ENCODE peak calls at places on chromosomes 4 and X, in eight cellular contexts. One of them, this sample, is unnamed. For H3K4me1, the result is how much of the 10 kb centered on the place peaks cover.

GRCh38 chrX:111095974-111096870 is at the start of gene PAK3:
- DNase-seq in H1: peak
- DNase-seq in A549: no peak
- DNase-seq in suprapubic skin: peak
- DNase-seq in SK-N-SH: peak
- DNase-seq in stomach: peak
- DNase-seq in tibial nerve: peak
- DNase-seq in sigmoid colon: peak
- DNase-seq in this sample: peak

GRCh38 chrX:15838017-15838416 is 16.6 kb downstream of the AP1S2 start:
- DNase-seq in H1: no peak
- DNase-seq in A549: peak
- DNase-seq in suprapubic skin: no peak
- DNase-seq in SK-N-SH: peak
- DNase-seq in stomach: no peak
- DNase-seq in tibial nerve: no peak
- DNase-seq in sigmoid colon: no peak
- DNase-seq in this sample: no peak

GRCh38 chrX:37921758-37922157 is 74.4 kb upstream of the DYNLT3 start:
- DNase-seq in H1: no peak
- DNase-seq in A549: no peak
- DNase-seq in suprapubic skin: no peak
- DNase-seq in SK-N-SH: no peak
- DNase-seq in stomach: no peak
- DNase-seq in tibial nerve: no peak
- DNase-seq in sigmoid colon: no peak
- DNase-seq in this sample: no peak

GRCh38 chr4:60500860-60501259 is 699.3 kb upstream of the ADGRL3 start:
- DNase-seq in H1: no peak
- DNase-seq in A549: no peak
- DNase-seq in suprapubic skin: no peak
- DNase-seq in SK-N-SH: no peak
- DNase-seq in stomach: no peak
- DNase-seq in tibial nerve: no peak
- DNase-seq in sigmoid colon: no peak
- DNase-seq in this sample: no peak

GRCh38 chr4:181731900-181732299 is 511.3 kb upstream of the TENM3 start:
- DNase-seq in H1: no peak
- DNase-seq in A549: no peak
- DNase-seq in suprapubic skin: no peak
- DNase-seq in SK-N-SH: no peak
- DNase-seq in stomach: no peak
- DNase-seq in tibial nerve: no peak
- DNase-seq in sigmoid colon: no peak
- DNase-seq in this sample: no peak

GRCh38 chrX:97854071-97854470 is 970.4 kb downstream of the RPA4 start:
- DNase-seq in H1: no peak
- DNase-seq in A549: no peak
- DNase-seq in suprapubic skin: no peak
- DNase-seq in SK-N-SH: no peak
- DNase-seq in stomach: no peak
- DNase-seq in tibial nerve: no peak
- DNase-seq in sigmoid colon: no peak
- DNase-seq in this sample: no peak

GRCh38 chr4:46993075-46994006 is at the start of gene GABRA4:
- DNase-seq in H1: peak
- DNase-seq in A549: no peak
- DNase-seq in suprapubic skin: no peak
- DNase-seq in SK-N-SH: no peak
- DNase-seq in stomach: no peak
- DNase-seq in tibial nerve: no peak
- DNase-seq in sigmoid colon: no peak
- DNase-seq in this sample: peak

GRCh38 chr4:111630705-111631104 is 514.5 kb upstream of the FAM241A start:
- DNase-seq in H1: no peak
- DNase-seq in A549: no peak
- DNase-seq in suprapubic skin: no peak
- DNase-seq in SK-N-SH: peak
- DNase-seq in stomach: no peak
- DNase-seq in tibial nerve: no peak
- DNase-seq in sigmoid colon: no peak
- DNase-seq in this sample: no peak

GRCh38 chr4:137124278-137124932 is 407.9 kb downstream of the PCDH18 start:
- DNase-seq in H1: no peak
- DNase-seq in A549: peak
- DNase-seq in suprapubic skin: no peak
- DNase-seq in SK-N-SH: peak
- DNase-seq in stomach: no peak
- DNase-seq in tibial nerve: no peak
- DNase-seq in sigmoid colon: no peak
- DNase-seq in this sample: no peak

GRCh38 chr4:133146574-133147198 is 2.4 kb upstream of the PCDH10 start:
- DNase-seq in H1: peak
- DNase-seq in A549: no peak
- DNase-seq in suprapubic skin: no peak
- DNase-seq in SK-N-SH: peak
- DNase-seq in stomach: no peak
- DNase-seq in tibial nerve: no peak
- DNase-seq in sigmoid colon: peak
- DNase-seq in this sample: peak

GRCh38 chrX:15877380-15877779 is 22.8 kb upstream of the AP1S2 start:
- DNase-seq in H1: no peak
- DNase-seq in A549: no peak
- DNase-seq in suprapubic skin: no peak
- DNase-seq in SK-N-SH: no peak
- DNase-seq in stomach: no peak
- DNase-seq in tibial nerve: no peak
- DNase-seq in sigmoid colon: no peak
- DNase-seq in this sample: no peak

GRCh38 chrX:138191998-138192397 is 519.5 kb downstream of the FGF13 start:
- DNase-seq in H1: peak
- DNase-seq in A549: no peak
- DNase-seq in suprapubic skin: no peak
- DNase-seq in SK-N-SH: peak
- DNase-seq in stomach: no peak
- DNase-seq in tibial nerve: peak
- DNase-seq in sigmoid colon: no peak
- DNase-seq in this sample: no peak

GRCh38 chrX:69162466-69162865 is 2.8 kb downstream of the PJA1 start:
- DNase-seq in H1: no peak
- DNase-seq in A549: no peak
- DNase-seq in suprapubic skin: no peak
- DNase-seq in SK-N-SH: no peak
- DNase-seq in stomach: no peak
- DNase-seq in tibial nerve: no peak
- DNase-seq in sigmoid colon: no peak
- DNase-seq in this sample: no peak

GRCh38 chr4:18524667-18525066 is 503.1 kb upstream of the LCORL start:
- DNase-seq in H1: no peak
- DNase-seq in A549: no peak
- DNase-seq in suprapubic skin: no peak
- DNase-seq in SK-N-SH: no peak
- DNase-seq in stomach: peak
- DNase-seq in tibial nerve: no peak
- DNase-seq in sigmoid colon: no peak
- DNase-seq in this sample: no peak

GRCh38 chrX:12894074-12894691 is 12.2 kb upstream of the TLR8 start:
- DNase-seq in H1: no peak
- DNase-seq in A549: peak
- DNase-seq in suprapubic skin: no peak
- DNase-seq in SK-N-SH: peak
- DNase-seq in stomach: peak
- DNase-seq in tibial nerve: peak
- DNase-seq in sigmoid colon: no peak
- DNase-seq in this sample: no peak

GRCh38 chr4:18439306-18439705 is 417.8 kb upstream of the LCORL start:
- DNase-seq in H1: no peak
- DNase-seq in A549: no peak
- DNase-seq in suprapubic skin: no peak
- DNase-seq in SK-N-SH: no peak
- DNase-seq in stomach: no peak
- DNase-seq in tibial nerve: no peak
- DNase-seq in sigmoid colon: no peak
- DNase-seq in this sample: no peak

GRCh38 chrX:20456971-20457370 is 190.3 kb upstream of the RPS6KA3 start:
- DNase-seq in H1: no peak
- DNase-seq in A549: no peak
- DNase-seq in suprapubic skin: no peak
- DNase-seq in SK-N-SH: no peak
- DNase-seq in stomach: no peak
- DNase-seq in tibial nerve: no peak
- DNase-seq in sigmoid colon: no peak
- DNase-seq in this sample: no peak

GRCh38 chr4:81639248-81639647 is 167.5 kb upstream of the RASGEF1B start:
- DNase-seq in H1: no peak
- DNase-seq in A549: no peak
- DNase-seq in suprapubic skin: no peak
- DNase-seq in SK-N-SH: no peak
- DNase-seq in stomach: no peak
- DNase-seq in tibial nerve: no peak
- DNase-seq in sigmoid colon: no peak
- DNase-seq in this sample: no peak

GRCh38 chr4:169940460-169940859 is 85.7 kb downstream of the MFAP3L start:
- DNase-seq in H1: peak
- DNase-seq in A549: no peak
- DNase-seq in suprapubic skin: no peak
- DNase-seq in SK-N-SH: peak
- DNase-seq in stomach: no peak
- DNase-seq in tibial nerve: no peak
- DNase-seq in sigmoid colon: no peak
- DNase-seq in this sample: peak

GRCh38 chrX:154489182-154489581 is 1.2 kb downstream of the SLC10A3 start:
- DNase-seq in H1: no peak
- DNase-seq in A549: no peak
- DNase-seq in suprapubic skin: no peak
- DNase-seq in SK-N-SH: no peak
- DNase-seq in stomach: no peak
- DNase-seq in tibial nerve: no peak
- DNase-seq in sigmoid colon: no peak
- DNase-seq in this sample: no peak

GRCh38 chr4:772118-772517 is 53.8 kb downstream of the CPLX1 start:
- DNase-seq in H1: no peak
- DNase-seq in A549: no peak
- DNase-seq in suprapubic skin: no peak
- DNase-seq in SK-N-SH: no peak
- DNase-seq in stomach: no peak
- DNase-seq in tibial nerve: no peak
- DNase-seq in sigmoid colon: no peak
- DNase-seq in this sample: no peak
- H3K4me1 ChIP-seq in H1: under half
- H3K4me1 ChIP-seq in A549: under half
- H3K4me1 ChIP-seq in suprapubic skin: under half
- H3K4me1 ChIP-seq in SK-N-SH: under half
- H3K4me1 ChIP-seq in stomach: half or more
- H3K4me1 ChIP-seq in tibial nerve: under half
- H3K4me1 ChIP-seq in sigmoid colon: half or more
- H3K4me1 ChIP-seq in this sample: under half

DNA sequence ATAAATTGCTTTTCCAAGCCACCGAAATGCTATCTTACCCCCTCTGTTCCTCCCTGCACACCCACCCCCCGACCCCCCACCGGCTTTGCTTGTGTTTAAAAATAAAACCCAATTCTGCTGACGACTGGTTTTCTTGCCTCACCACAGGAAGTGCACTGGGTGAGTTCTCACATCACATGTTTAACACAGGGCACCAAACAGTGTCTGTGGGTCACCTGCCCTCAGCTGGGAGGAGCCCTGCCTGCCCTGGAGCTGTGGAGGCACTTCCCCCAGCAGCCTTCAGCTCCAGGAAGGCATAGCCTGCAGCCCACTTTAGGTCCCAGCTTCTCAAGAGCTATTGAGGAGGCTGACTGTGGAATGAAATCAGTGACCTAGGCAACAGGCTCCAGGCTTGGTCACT is 8.8 kb downstream of the TMEM255A start:
- DNase-seq in H1: no peak
- DNase-seq in A549: no peak
- DNase-seq in suprapubic skin: no peak
- DNase-seq in SK-N-SH: no peak
- DNase-seq in stomach: no peak
- DNase-seq in tibial nerve: no peak
- DNase-seq in sigmoid colon: no peak
- DNase-seq in this sample: no peak
- TF ChIP-seq EP300 in H1: no peak
- TF ChIP-seq EP300 in A549: no peak
- TF ChIP-seq EP300 in suprapubic skin: no peak
- TF ChIP-seq EP300 in SK-N-SH: no peak
- TF ChIP-seq EP300 in stomach: no peak
- TF ChIP-seq EP300 in tibial nerve: no peak
- TF ChIP-seq EP300 in sigmoid colon: no peak
- TF ChIP-seq EP300 in this sample: no peak

GRCh38 chr4:26866203-26866602 is 5.6 kb downstream of the STIM2 start:
- DNase-seq in H1: no peak
- DNase-seq in A549: no peak
- DNase-seq in suprapubic skin: no peak
- DNase-seq in SK-N-SH: no peak
- DNase-seq in stomach: no peak
- DNase-seq in tibial nerve: no peak
- DNase-seq in sigmoid colon: no peak
- DNase-seq in this sample: no peak
- H3K4me1 ChIP-seq in H1: under half
- H3K4me1 ChIP-seq in A549: under half
- H3K4me1 ChIP-seq in suprapubic skin: half or more
- H3K4me1 ChIP-seq in SK-N-SH: under half
- H3K4me1 ChIP-seq in stomach: half or more
- H3K4me1 ChIP-seq in tibial nerve: under half
- H3K4me1 ChIP-seq in sigmoid colon: under half
- H3K4me1 ChIP-seq in this sample: under half

DNA sequence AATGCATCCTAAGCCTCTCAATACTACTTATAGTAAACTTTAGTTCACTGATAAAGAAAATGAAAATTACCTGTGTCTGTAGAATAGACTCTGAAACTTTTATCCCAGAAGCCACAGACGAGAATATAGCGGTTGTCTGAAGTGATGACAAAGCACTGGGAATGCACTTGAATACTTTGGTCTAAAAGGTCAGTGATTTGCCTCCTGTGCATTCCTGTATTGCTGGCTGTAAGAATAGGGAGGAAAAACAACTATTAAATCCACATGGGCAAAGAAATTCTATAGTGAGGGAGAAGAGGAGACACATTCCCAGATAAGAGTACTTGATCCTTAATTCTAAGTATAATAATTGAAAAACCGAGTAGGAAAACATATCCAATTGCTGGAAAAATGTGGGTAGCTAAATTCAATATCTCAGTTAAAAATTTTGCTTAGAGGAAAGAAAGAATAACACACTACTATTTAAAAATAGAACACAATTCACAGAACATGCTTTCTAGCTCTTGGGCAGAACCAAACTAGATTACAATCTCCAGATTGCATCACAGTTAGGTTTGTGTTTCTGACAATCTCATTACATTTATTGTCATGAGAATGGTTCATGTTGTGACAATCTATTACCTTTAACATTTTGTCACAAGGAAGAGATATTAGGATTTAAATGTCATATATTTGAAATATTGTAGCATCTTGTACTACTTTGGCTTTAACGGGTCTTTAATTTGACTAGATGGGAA is 232.1 kb downstream of the DCLK2 start:
- DNase-seq in H1: no peak
- DNase-seq in A549: no peak
- DNase-seq in suprapubic skin: no peak
- DNase-seq in SK-N-SH: no peak
- DNase-seq in stomach: no peak
- DNase-seq in tibial nerve: no peak
- DNase-seq in sigmoid colon: no peak
- DNase-seq in this sample: no peak
- TF ChIP-seq EP300 in H1: no peak
- TF ChIP-seq EP300 in A549: no peak
- TF ChIP-seq EP300 in suprapubic skin: no peak
- TF ChIP-seq EP300 in SK-N-SH: no peak
- TF ChIP-seq EP300 in stomach: no peak
- TF ChIP-seq EP300 in tibial nerve: no peak
- TF ChIP-seq EP300 in sigmoid colon: no peak
- TF ChIP-seq EP300 in this sample: no peak

GRCh38 chr4:10089346-10089745 is 27.3 kb downstream of the WDR1 start:
- DNase-seq in H1: no peak
- DNase-seq in A549: no peak
- DNase-seq in suprapubic skin: no peak
- DNase-seq in SK-N-SH: no peak
- DNase-seq in stomach: peak
- DNase-seq in tibial nerve: no peak
- DNase-seq in sigmoid colon: no peak
- DNase-seq in this sample: no peak
- H3K4me1 ChIP-seq in H1: under half
- H3K4me1 ChIP-seq in A549: under half
- H3K4me1 ChIP-seq in suprapubic skin: half or more
- H3K4me1 ChIP-seq in SK-N-SH: under half
- H3K4me1 ChIP-seq in stomach: half or more
- H3K4me1 ChIP-seq in tibial nerve: under half
- H3K4me1 ChIP-seq in sigmoid colon: half or more
- H3K4me1 ChIP-seq in this sample: under half

This sample was measured in upper lobe of left lung.